ENCODE peak calls at places on chromosomes 7 and 10, in eight cellular contexts. O, Y, M, X, Z, B, R and U are unnamed samples.

GRCh38 chr10:132036887-132037675 is 28.7 kb upstream of the JAKMIP3 start:
- DNase-seq in X (peak; percentile 34), O (no peak), R (no peak), M (peak; percentile 26), Y (no peak), B (no peak), Z (no peak), U (peak; percentile 24)

GRCh38 chr7:128874140-128875031 is 11.7 kb downstream of the ATP6V1F start:
- DNase-seq in R (no peak), M (no peak), B (no peak), Y (no peak), Z (no peak), X (peak; percentile 13), O (no peak), U (no peak)

GRCh38 chr7:136869006-136869961 is 832 bp downstream of the CHRM2 start:
- DNase-seq in Y (no peak), Z (no peak), R (peak; percentile 59), X (peak; percentile 26), O (peak; percentile 25), B (no peak), M (peak; percentile 49), U (no peak)

GRCh38 chr7:117083648-117084047 is 130.3 kb downstream of the ST7 start:
- DNase-seq in O (no peak), R (no peak), Y (no peak), X (no peak), Z (no peak), M (no peak), B (no peak), U (no peak)

GRCh38 chr10:17557459-17557858 is 59.7 kb downstream of the HACD1 start:
- DNase-seq in Z (no peak), M (no peak), B (no peak), O (no peak), R (no peak), X (no peak), Y (no peak), U (no peak)

GRCh38 chr10:123663522-123663921 is 2.6 kb upstream of the GPR26 start:
- DNase-seq in B (no peak), X (no peak), O (no peak), R (no peak), M (no peak), Y (no peak), Z (no peak), U (no peak)

GRCh38 chr10:22372922-22373321 is 27.6 kb downstream of the SPAG6 start:
- DNase-seq in B (no peak), X (no peak), M (no peak), O (no peak), R (no peak), Y (no peak), Z (no peak), U (no peak)

GRCh38 chr10:35545878-35546631 is 59.1 kb upstream of the GJD4 start:
- DNase-seq in O (peak; percentile 59), R (peak; percentile 73), X (no peak), M (no peak), Z (no peak), B (peak; percentile 14), Y (no peak), U (no peak)

GRCh38 chr10:97690138-97690537 is 3.1 kb upstream of the AVPI1 start:
- DNase-seq in Y (no peak), B (no peak), X (no peak), O (peak; percentile 88), Z (no peak), R (no peak), M (no peak), U (no peak)

GRCh38 chr7:44764665-44765578 is 16.3 kb downstream of the ZMIZ2 start:
- DNase-seq in Z (no peak), O (no peak), Y (no peak), M (no peak), B (peak; percentile 39), R (no peak), X (no peak), U (no peak)

GRCh38 chr7:76000566-76000965 is 6.2 kb upstream of the TMEM120A start:
- DNase-seq in R (no peak), Y (no peak), B (no peak), O (no peak), M (no peak), Z (no peak), X (no peak), U (peak; percentile 34)

GRCh38 chr10:5951167-5951711 is 26.1 kb downstream of the IL15RA start:
- DNase-seq in M (no peak), B (no peak), X (peak; percentile 38), Z (no peak), Y (no peak), R (no peak), O (peak; percentile 81), U (peak; percentile 77)

GRCh38 chr7:93043393-93043985 is 74.3 kb downstream of the SAMD9 start:
- DNase-seq in R (peak; percentile 96), B (no peak), X (peak; percentile 18), Y (no peak), Z (no peak), O (peak; percentile 99), M (no peak), U (no peak)

GRCh38 chr7:133854739-133855138 is 272.4 kb upstream of the LRGUK start:
- DNase-seq in B (peak; percentile 54), R (peak; percentile 76), O (peak; percentile 48), M (peak; percentile 43), X (no peak), Z (peak; percentile 33), Y (no peak), U (no peak)
- TF ChIP-seq CTCF in B (peak; percentile 49), R (peak; percentile 53), O (peak; percentile 67), M (peak; percentile 41), X (peak; percentile 43), Z (peak; percentile 70), Y (peak; percentile 51), U (peak; percentile 39)

DNA sequence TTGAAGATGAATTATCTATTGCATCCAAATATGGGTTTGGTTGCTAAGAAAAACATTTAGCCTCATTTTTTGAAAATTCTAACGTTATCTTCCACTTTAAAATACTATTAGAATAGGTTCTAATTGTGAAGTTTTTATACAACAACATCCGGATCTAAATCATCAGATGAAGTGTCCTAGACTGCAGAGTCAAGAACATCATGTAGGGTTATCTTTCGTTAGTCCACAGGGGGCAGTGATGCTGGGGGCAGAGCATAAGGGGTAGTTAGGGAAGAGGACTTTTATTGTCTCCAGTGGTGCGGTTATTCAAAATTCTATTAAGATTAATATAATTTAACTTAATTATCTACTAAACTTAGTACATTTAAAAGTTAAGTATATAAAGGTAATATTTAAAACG is 990.6 kb upstream of the PHF14 start:
- DNase-seq in Y (no peak), O (no peak), R (no peak), M (no peak), Z (no peak), X (no peak), B (no peak), U (no peak)
- TF ChIP-seq CTCF in Y (no peak), O (no peak), R (no peak), M (no peak), Z (no peak), X (no peak), B (no peak), U (no peak)

GRCh38 chr7:29946428-29947186 is 43.0 kb downstream of the SCRN1 start:
- DNase-seq in M (peak; percentile 42), B (peak; percentile 46), R (no peak), X (peak; percentile 30), O (no peak), Z (peak; percentile 27), Y (no peak), U (peak; percentile 55)
- TF ChIP-seq CTCF in M (peak; percentile 45), B (peak; percentile 25), R (peak; percentile 33), X (peak; percentile 58), O (peak; percentile 50), Z (peak; percentile 61), Y (no peak), U (peak; percentile 53)

GRCh38 chr10:24968349-24968748 is 15.9 kb upstream of the PRTFDC1 start:
- DNase-seq in B (no peak), Z (no peak), R (no peak), X (no peak), O (no peak), M (no peak), Y (no peak), U (no peak)

GRCh38 chr10:24966962-24967361 is 14.6 kb upstream of the PRTFDC1 start:
- DNase-seq in R (no peak), Z (no peak), M (no peak), O (no peak), Y (no peak), B (no peak), X (no peak), U (no peak)

GRCh38 chr10:24973163-24973562 is 20.8 kb upstream of the PRTFDC1 start:
- DNase-seq in Z (no peak), Y (no peak), R (no peak), M (no peak), X (no peak), O (no peak), B (no peak), U (no peak)

GRCh38 chr10:24971374-24971773 is 19.0 kb upstream of the PRTFDC1 start:
- DNase-seq in Y (no peak), B (no peak), Z (no peak), O (no peak), X (no peak), R (no peak), M (no peak), U (no peak)

GRCh38 chr10:24969732-24970330 is 17.4 kb upstream of the PRTFDC1 start:
- DNase-seq in O (no peak), Y (no peak), X (no peak), M (no peak), B (no peak), R (no peak), Z (no peak), U (no peak)
- TF ChIP-seq CTCF in O (no peak), Y (no peak), X (no peak), M (no peak), B (no peak), R (no peak), Z (no peak), U (no peak)

DNA sequence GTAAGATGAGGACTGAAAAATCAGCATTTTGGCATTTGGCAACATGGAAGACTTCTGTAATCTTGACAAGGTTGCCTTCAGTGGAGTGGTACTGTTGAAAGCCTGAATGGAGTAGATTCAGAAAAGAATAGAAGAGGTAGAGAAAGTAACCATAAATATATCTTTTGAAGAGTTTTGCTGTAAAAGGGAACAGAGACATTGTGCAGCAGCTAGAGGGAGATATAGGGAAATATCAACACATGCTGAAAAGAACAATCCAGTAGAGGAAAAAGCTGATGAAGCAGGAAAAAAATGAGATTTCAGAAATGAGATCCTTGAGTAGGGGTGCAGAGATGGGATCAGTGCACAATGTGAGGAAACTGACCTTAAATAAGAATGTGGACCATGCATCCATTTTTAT is 60.0 kb downstream of the RAPGEF5 start:
- DNase-seq in O (no peak), M (no peak), X (no peak), R (no peak), Y (no peak), B (no peak), Z (no peak), U (no peak)
- TF ChIP-seq CTCF in O (peak; percentile 55), M (peak; percentile 15), X (peak; percentile 39), R (peak; percentile 19), Y (no peak), B (no peak), Z (peak; percentile 61), U (no peak)

GRCh38 chr7:17971392-17971791 is 31.1 kb upstream of the SNX13 start:
- DNase-seq in O (no peak), Z (no peak), Y (no peak), R (peak; percentile 33), M (no peak), B (no peak), X (no peak), U (no peak)
- TF ChIP-seq CTCF in O (peak; percentile 41), Z (peak; percentile 29), Y (no peak), R (peak; percentile 46), M (peak; percentile 20), B (peak; percentile 31), X (peak; percentile 48), U (no peak)